ENCODE peak calls at places on chromosomes 13 and 19, in seven cellular contexts. T, U, A, J, C, Q and D are unnamed samples.

GRCh38 chr19:21587117-21587461 is 81.7 kb downstream of the ZNF429 start:
- DNase-seq in T (no peak), U (no peak), A (no peak), J (no peak), C (no peak), Q (no peak), D (no peak)

GRCh38 chr13:74361274-74361673 is 227.1 kb upstream of the KLF12 start:
- DNase-seq in T (no peak), U (no peak), A (no peak), J (no peak), C (no peak), Q (no peak), D (no peak)

GRCh38 chr19:32418155-32418554 is 12.6 kb downstream of the DPY19L3 start:
- DNase-seq in T (no peak), U (no peak), A (no peak), J (no peak), C (no peak), Q (no peak), D (no peak)

GRCh38 chr13:21076265-21076653 is 14.9 kb upstream of the LATS2 start:
- DNase-seq in T (no peak), U (no peak), A (no peak), J (no peak), C (no peak), Q (no peak), D (no peak)

GRCh38 chr13:105159794-105160193 is 1375.7 kb downstream of the EFNB2 start:
- DNase-seq in T (no peak), U (no peak), A (no peak), J (no peak), C (peak), Q (no peak), D (no peak)

GRCh38 chr13:77698211-77699058 is 948 bp downstream of the SLAIN1 start:
- DNase-seq in T (peak), U (no peak), A (peak), J (peak), C (peak), Q (peak), D (peak)

GRCh38 chr13:78786399-78786879 is 127.5 kb upstream of the OBI1 start:
- DNase-seq in T (peak), U (no peak), A (no peak), J (no peak), C (no peak), Q (no peak), D (no peak)

GRCh38 chr13:99949657-99950413 is 21.7 kb downstream of the ZIC5 start:
- DNase-seq in T (no peak), U (no peak), A (no peak), J (no peak), C (no peak), Q (no peak), D (no peak)

GRCh38 chr19:2207991-2208860 is 27.9 kb downstream of the PLEKHJ1 start:
- DNase-seq in T (peak), U (peak), A (peak), J (peak), C (peak), Q (no peak), D (no peak)

GRCh38 chr19:50061650-50062049 is 35.8 kb downstream of the ZNF473 start:
- DNase-seq in T (no peak), U (no peak), A (no peak), J (no peak), C (no peak), Q (no peak), D (no peak)

GRCh38 chr13:110471833-110472162 is 89.7 kb downstream of the RAB20 start:
- DNase-seq in T (no peak), U (peak), A (no peak), J (peak), C (no peak), Q (peak), D (no peak)

GRCh38 chr19:54434112-54434861 is 14.7 kb upstream of the LENG8 start:
- DNase-seq in T (no peak), U (no peak), A (no peak), J (no peak), C (no peak), Q (no peak), D (no peak)

GRCh38 chr13:87444135-87444534 is 227.0 kb upstream of the SLITRK5 start:
- DNase-seq in T (no peak), U (no peak), A (no peak), J (no peak), C (no peak), Q (no peak), D (no peak)

GRCh38 chr19:491146-491741 is 5.0 kb upstream of the MADCAM1 start:
- DNase-seq in T (no peak), U (no peak), A (no peak), J (no peak), C (no peak), Q (no peak), D (no peak)

GRCh38 chr19:7507884-7508283 is 8.0 kb upstream of the ZNF358 start:
- DNase-seq in T (peak), U (peak), A (no peak), J (peak), C (no peak), Q (peak), D (no peak)

GRCh38 chr19:8221161-8221560 is 12.0 kb downstream of the CERS4 start:
- DNase-seq in T (no peak), U (no peak), A (no peak), J (no peak), C (no peak), Q (peak), D (no peak)

GRCh38 chr19:46159893-46160775 is 12.1 kb downstream of the IGFL2 start:
- DNase-seq in T (no peak), U (no peak), A (no peak), J (no peak), C (no peak), Q (no peak), D (no peak)

GRCh38 chr19:18522124-18522861 is 423 bp upstream of the ELL start:
- DNase-seq in T (peak), U (peak), A (peak), J (peak), C (peak), Q (peak), D (peak)

GRCh38 chr19:45887311-45887710 is 1.4 kb upstream of the IRF2BP1 start:
- DNase-seq in T (no peak), U (no peak), A (no peak), J (no peak), C (no peak), Q (no peak), D (no peak)

GRCh38 chr13:42654212-42654611 is 80.3 kb downstream of the TNFSF11 start:
- DNase-seq in T (no peak), U (no peak), A (no peak), J (no peak), C (no peak), Q (no peak), D (no peak)

GRCh38 chr13:85512421-85512820 is 286.8 kb downstream of the SLITRK6 start:
- DNase-seq in T (no peak), U (no peak), A (no peak), J (no peak), C (no peak), Q (no peak), D (no peak)

GRCh38 chr13:106087201-106087600 is 448.3 kb downstream of the EFNB2 start:
- DNase-seq in T (no peak), U (no peak), A (no peak), J (no peak), C (no peak), Q (no peak), D (no peak)

GRCh38 chr13:23741879-23742510 is 147.2 kb downstream of the MIPEP start:
- DNase-seq in T (peak), U (no peak), A (no peak), J (no peak), C (no peak), Q (no peak), D (no peak)

GRCh38 chr13:94419304-94419943 is 60.1 kb downstream of the DCT start:
- DNase-seq in T (no peak), U (peak), A (no peak), J (no peak), C (no peak), Q (no peak), D (no peak)

GRCh38 chr13:51221108-51221507 is 1.1 kb upstream of the FAM124A start:
- DNase-seq in T (no peak), U (no peak), A (no peak), J (no peak), C (no peak), Q (no peak), D (no peak)

GRCh38 chr13:32790731-32791130 is 204.5 kb downstream of the PDS5B start:
- DNase-seq in T (peak), U (no peak), A (no peak), J (peak), C (peak), Q (no peak), D (no peak)

GRCh38 chr13:100347941-100348340 is 240.6 kb downstream of the GGACT start:
- DNase-seq in T (no peak), U (no peak), A (no peak), J (no peak), C (no peak), Q (no peak), D (no peak)

GRCh38 chr19:55778331-55778730 is 9.4 kb downstream of the RFPL4AL1 start:
- DNase-seq in T (no peak), U (no peak), A (no peak), J (no peak), C (no peak), Q (no peak), D (no peak)